ENCODE peak calls at places on chromosomes 16 and 17, in ten cellular contexts. One of them, this sample, is unnamed.

GRCh38 chr16:69709456-69710084 is 16.8 kb downstream of the NQO1 start:
- DNase-seq in cardiac muscle cell: peak; percentile 81
- DNase-seq in choroid plexus epithelial cell: peak; percentile 81
- DNase-seq in brain microvascular endothelial cell: peak; percentile 29
- DNase-seq in mucosa of descending colon: no peak
- DNase-seq in CD8-positive, alpha-beta T cell: no peak
- DNase-seq in Calu3: no peak
- DNase-seq in mesothelial cell of epicardium: no peak
- DNase-seq in heart right ventricle: no peak
- DNase-seq in stomach: no peak
- DNase-seq in this sample: no peak

GRCh38 chr16:57480127-57480753 is 6.1 kb downstream of the DOK4 start:
- DNase-seq in cardiac muscle cell: peak; percentile 88
- DNase-seq in choroid plexus epithelial cell: peak; percentile 72
- DNase-seq in brain microvascular endothelial cell: peak; percentile 49
- DNase-seq in mucosa of descending colon: peak; percentile 92
- DNase-seq in CD8-positive, alpha-beta T cell: no peak
- DNase-seq in Calu3: peak; percentile 88
- DNase-seq in mesothelial cell of epicardium: no peak
- DNase-seq in heart right ventricle: peak; percentile 69
- DNase-seq in stomach: peak; percentile 92
- DNase-seq in this sample: no peak

GRCh38 chr17:76075364-76076099 is 951 bp downstream of the GALR2 start:
- DNase-seq in cardiac muscle cell: no peak
- DNase-seq in choroid plexus epithelial cell: no peak
- DNase-seq in brain microvascular endothelial cell: no peak
- DNase-seq in mucosa of descending colon: no peak
- DNase-seq in CD8-positive, alpha-beta T cell: no peak
- DNase-seq in Calu3: peak; percentile 41
- DNase-seq in mesothelial cell of epicardium: no peak
- DNase-seq in heart right ventricle: no peak
- DNase-seq in stomach: no peak
- DNase-seq in this sample: no peak

GRCh38 chr17:66301864-66302741 is at the start of gene PRKCA:
- DNase-seq in cardiac muscle cell: peak; percentile 85
- DNase-seq in choroid plexus epithelial cell: peak; percentile 73
- DNase-seq in brain microvascular endothelial cell: peak; percentile 41
- DNase-seq in mucosa of descending colon: peak; percentile 89
- DNase-seq in CD8-positive, alpha-beta T cell: peak; percentile 66
- DNase-seq in Calu3: peak; percentile 85
- DNase-seq in mesothelial cell of epicardium: peak; percentile 76
- DNase-seq in heart right ventricle: peak; percentile 81
- DNase-seq in stomach: peak; percentile 81
- DNase-seq in this sample: peak; percentile 26

GRCh38 chr17:73291260-73291801 is 20.5 kb downstream of the CDC42EP4 start:
- DNase-seq in cardiac muscle cell: peak; percentile 86
- DNase-seq in choroid plexus epithelial cell: peak; percentile 77
- DNase-seq in brain microvascular endothelial cell: peak; percentile 64
- DNase-seq in mucosa of descending colon: peak; percentile 69
- DNase-seq in CD8-positive, alpha-beta T cell: no peak
- DNase-seq in Calu3: peak; percentile 86
- DNase-seq in mesothelial cell of epicardium: no peak
- DNase-seq in heart right ventricle: peak; percentile 57
- DNase-seq in stomach: peak; percentile 73
- DNase-seq in this sample: no peak

GRCh38 chr16:49274936-49275730 is 6.5 kb downstream of the CBLN1 start:
- DNase-seq in cardiac muscle cell: no peak
- DNase-seq in choroid plexus epithelial cell: no peak
- DNase-seq in brain microvascular endothelial cell: no peak
- DNase-seq in mucosa of descending colon: no peak
- DNase-seq in CD8-positive, alpha-beta T cell: no peak
- DNase-seq in Calu3: no peak
- DNase-seq in mesothelial cell of epicardium: no peak
- DNase-seq in heart right ventricle: no peak
- DNase-seq in stomach: no peak
- DNase-seq in this sample: no peak

GRCh38 chr16:82917886-82918595 is 291.3 kb downstream of the CDH13 start:
- DNase-seq in cardiac muscle cell: no peak
- DNase-seq in choroid plexus epithelial cell: no peak
- DNase-seq in brain microvascular endothelial cell: no peak
- DNase-seq in mucosa of descending colon: no peak
- DNase-seq in CD8-positive, alpha-beta T cell: no peak
- DNase-seq in Calu3: no peak
- DNase-seq in mesothelial cell of epicardium: no peak
- DNase-seq in heart right ventricle: no peak
- DNase-seq in stomach: no peak
- DNase-seq in this sample: no peak

GRCh38 chr16:698911-699671 is 6.5 kb downstream of the FBXL16 start:
- DNase-seq in cardiac muscle cell: no peak
- DNase-seq in choroid plexus epithelial cell: no peak
- DNase-seq in brain microvascular endothelial cell: no peak
- DNase-seq in mucosa of descending colon: no peak
- DNase-seq in CD8-positive, alpha-beta T cell: no peak
- DNase-seq in Calu3: no peak
- DNase-seq in mesothelial cell of epicardium: no peak
- DNase-seq in heart right ventricle: no peak
- DNase-seq in stomach: no peak
- DNase-seq in this sample: no peak

GRCh38 chr16:27920391-27920891 is 143.1 kb downstream of the GSG1L start:
- DNase-seq in cardiac muscle cell: peak; percentile 6
- DNase-seq in choroid plexus epithelial cell: peak; percentile 17
- DNase-seq in brain microvascular endothelial cell: no peak
- DNase-seq in mucosa of descending colon: no peak
- DNase-seq in CD8-positive, alpha-beta T cell: no peak
- DNase-seq in Calu3: peak; percentile 20
- DNase-seq in mesothelial cell of epicardium: no peak
- DNase-seq in heart right ventricle: no peak
- DNase-seq in stomach: no peak
- DNase-seq in this sample: no peak

GRCh38 chr17:78924481-78925151 is 571 bp downstream of the TIMP2 start:
- DNase-seq in cardiac muscle cell: peak; percentile 54
- DNase-seq in choroid plexus epithelial cell: no peak
- DNase-seq in brain microvascular endothelial cell: no peak
- DNase-seq in mucosa of descending colon: peak; percentile 54
- DNase-seq in CD8-positive, alpha-beta T cell: no peak
- DNase-seq in Calu3: no peak
- DNase-seq in mesothelial cell of epicardium: peak; percentile 56
- DNase-seq in heart right ventricle: peak; percentile 45
- DNase-seq in stomach: no peak
- DNase-seq in this sample: no peak

GRCh38 chr17:8776861-8777260 is 18.5 kb upstream of the SPDYE4 start:
- DNase-seq in cardiac muscle cell: no peak
- DNase-seq in choroid plexus epithelial cell: no peak
- DNase-seq in brain microvascular endothelial cell: no peak
- DNase-seq in mucosa of descending colon: no peak
- DNase-seq in CD8-positive, alpha-beta T cell: no peak
- DNase-seq in Calu3: no peak
- DNase-seq in mesothelial cell of epicardium: no peak
- DNase-seq in heart right ventricle: no peak
- DNase-seq in stomach: no peak
- DNase-seq in this sample: no peak

DNA sequence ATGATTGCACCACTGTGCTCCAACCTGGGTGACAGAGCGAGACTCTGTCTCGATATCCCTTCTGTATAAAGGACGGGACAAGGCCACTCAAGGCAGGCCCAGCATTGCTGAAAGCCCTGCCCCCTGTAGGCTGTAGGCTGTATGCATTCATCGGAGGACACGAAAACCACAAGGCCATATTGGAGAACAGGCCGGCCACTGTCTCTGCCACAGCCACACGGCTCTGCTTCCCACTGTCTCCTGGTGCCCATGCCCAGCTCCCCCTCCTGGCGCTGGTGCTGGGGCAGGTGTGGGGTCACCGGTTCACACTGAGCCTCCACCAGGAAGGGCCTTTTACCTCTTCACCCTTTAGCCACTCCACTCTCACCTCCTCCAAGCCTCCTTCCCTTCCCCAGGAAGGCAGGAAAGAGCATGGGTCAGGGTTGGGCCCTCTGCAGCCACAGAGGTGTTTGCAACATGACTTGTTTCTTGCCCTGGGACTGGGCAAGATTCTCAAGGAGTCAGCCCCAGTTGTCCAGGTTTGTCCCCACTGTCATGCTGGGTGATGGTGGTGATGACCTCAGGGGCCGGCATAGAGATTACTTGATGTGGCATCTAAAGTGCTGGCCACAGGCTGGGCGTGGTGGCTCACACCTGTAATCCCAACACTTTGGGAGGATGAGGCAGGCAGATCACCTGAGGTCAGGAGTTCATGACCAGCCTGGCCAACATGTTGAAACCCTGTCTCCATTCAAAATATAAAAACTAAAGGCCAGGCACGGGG is 5.3 kb upstream of the NTN3 start:
- DNase-seq in cardiac muscle cell: no peak
- DNase-seq in choroid plexus epithelial cell: no peak
- DNase-seq in brain microvascular endothelial cell: no peak
- DNase-seq in mucosa of descending colon: no peak
- DNase-seq in CD8-positive, alpha-beta T cell: no peak
- DNase-seq in Calu3: no peak
- DNase-seq in mesothelial cell of epicardium: no peak
- DNase-seq in heart right ventricle: no peak
- DNase-seq in stomach: no peak
- DNase-seq in this sample: no peak
- TF ChIP-seq CTCF in cardiac muscle cell: peak; percentile 28
- TF ChIP-seq CTCF in choroid plexus epithelial cell: peak; percentile 54
- TF ChIP-seq CTCF in brain microvascular endothelial cell: peak; percentile 60
- TF ChIP-seq CTCF in mucosa of descending colon: no peak
- TF ChIP-seq CTCF in CD8-positive, alpha-beta T cell: no peak
- TF ChIP-seq CTCF in Calu3: no peak
- TF ChIP-seq CTCF in mesothelial cell of epicardium: no peak
- TF ChIP-seq CTCF in heart right ventricle: no peak
- TF ChIP-seq CTCF in stomach: no peak
- TF ChIP-seq CTCF in this sample: no peak

GRCh38 chr17:6627019-6627418 is 13.5 kb downstream of the KIAA0753 start:
- DNase-seq in cardiac muscle cell: peak; percentile 26
- DNase-seq in choroid plexus epithelial cell: peak; percentile 51
- DNase-seq in brain microvascular endothelial cell: no peak
- DNase-seq in mucosa of descending colon: no peak
- DNase-seq in CD8-positive, alpha-beta T cell: no peak
- DNase-seq in Calu3: no peak
- DNase-seq in mesothelial cell of epicardium: no peak
- DNase-seq in heart right ventricle: no peak
- DNase-seq in stomach: no peak
- DNase-seq in this sample: no peak
- TF ChIP-seq CTCF in cardiac muscle cell: no peak
- TF ChIP-seq CTCF in choroid plexus epithelial cell: no peak
- TF ChIP-seq CTCF in brain microvascular endothelial cell: no peak
- TF ChIP-seq CTCF in mucosa of descending colon: no peak
- TF ChIP-seq CTCF in CD8-positive, alpha-beta T cell: no peak
- TF ChIP-seq CTCF in Calu3: no peak
- TF ChIP-seq CTCF in mesothelial cell of epicardium: no peak
- TF ChIP-seq CTCF in heart right ventricle: no peak
- TF ChIP-seq CTCF in stomach: no peak
- TF ChIP-seq CTCF in this sample: no peak

GRCh38 chr17:69357701-69358100 is 30.8 kb upstream of the ABCA5 start:
- DNase-seq in cardiac muscle cell: peak; percentile 11
- DNase-seq in choroid plexus epithelial cell: peak; percentile 32
- DNase-seq in brain microvascular endothelial cell: no peak
- DNase-seq in mucosa of descending colon: no peak
- DNase-seq in CD8-positive, alpha-beta T cell: no peak
- DNase-seq in Calu3: no peak
- DNase-seq in mesothelial cell of epicardium: no peak
- DNase-seq in heart right ventricle: no peak
- DNase-seq in stomach: no peak
- DNase-seq in this sample: no peak
- TF ChIP-seq CTCF in cardiac muscle cell: no peak
- TF ChIP-seq CTCF in choroid plexus epithelial cell: peak; percentile 19
- TF ChIP-seq CTCF in brain microvascular endothelial cell: no peak
- TF ChIP-seq CTCF in mucosa of descending colon: no peak
- TF ChIP-seq CTCF in CD8-positive, alpha-beta T cell: no peak
- TF ChIP-seq CTCF in Calu3: no peak
- TF ChIP-seq CTCF in mesothelial cell of epicardium: no peak
- TF ChIP-seq CTCF in heart right ventricle: no peak
- TF ChIP-seq CTCF in stomach: no peak
- TF ChIP-seq CTCF in this sample: no peak

GRCh38 chr17:3046753-3047152 is 16.7 kb downstream of the OR1D5 start:
- DNase-seq in cardiac muscle cell: no peak
- DNase-seq in choroid plexus epithelial cell: no peak
- DNase-seq in brain microvascular endothelial cell: no peak
- DNase-seq in mucosa of descending colon: no peak
- DNase-seq in CD8-positive, alpha-beta T cell: no peak
- DNase-seq in Calu3: no peak
- DNase-seq in mesothelial cell of epicardium: no peak
- DNase-seq in heart right ventricle: no peak
- DNase-seq in stomach: no peak
- DNase-seq in this sample: no peak

GRCh38 chr17:3038941-3039340 is 24.5 kb downstream of the OR1D5 start:
- DNase-seq in cardiac muscle cell: no peak
- DNase-seq in choroid plexus epithelial cell: no peak
- DNase-seq in brain microvascular endothelial cell: no peak
- DNase-seq in mucosa of descending colon: no peak
- DNase-seq in CD8-positive, alpha-beta T cell: no peak
- DNase-seq in Calu3: no peak
- DNase-seq in mesothelial cell of epicardium: no peak
- DNase-seq in heart right ventricle: no peak
- DNase-seq in stomach: no peak
- DNase-seq in this sample: no peak

GRCh38 chr17:3040882-3041281 is 22.5 kb downstream of the OR1D5 start:
- DNase-seq in cardiac muscle cell: no peak
- DNase-seq in choroid plexus epithelial cell: no peak
- DNase-seq in brain microvascular endothelial cell: no peak
- DNase-seq in mucosa of descending colon: no peak
- DNase-seq in CD8-positive, alpha-beta T cell: no peak
- DNase-seq in Calu3: no peak
- DNase-seq in mesothelial cell of epicardium: no peak
- DNase-seq in heart right ventricle: no peak
- DNase-seq in stomach: no peak
- DNase-seq in this sample: no peak

GRCh38 chr17:3039748-3040147 is 23.7 kb downstream of the OR1D5 start:
- DNase-seq in cardiac muscle cell: peak; percentile 83
- DNase-seq in choroid plexus epithelial cell: no peak
- DNase-seq in brain microvascular endothelial cell: no peak
- DNase-seq in mucosa of descending colon: no peak
- DNase-seq in CD8-positive, alpha-beta T cell: no peak
- DNase-seq in Calu3: no peak
- DNase-seq in mesothelial cell of epicardium: no peak
- DNase-seq in heart right ventricle: no peak
- DNase-seq in stomach: no peak
- DNase-seq in this sample: no peak

DNA sequence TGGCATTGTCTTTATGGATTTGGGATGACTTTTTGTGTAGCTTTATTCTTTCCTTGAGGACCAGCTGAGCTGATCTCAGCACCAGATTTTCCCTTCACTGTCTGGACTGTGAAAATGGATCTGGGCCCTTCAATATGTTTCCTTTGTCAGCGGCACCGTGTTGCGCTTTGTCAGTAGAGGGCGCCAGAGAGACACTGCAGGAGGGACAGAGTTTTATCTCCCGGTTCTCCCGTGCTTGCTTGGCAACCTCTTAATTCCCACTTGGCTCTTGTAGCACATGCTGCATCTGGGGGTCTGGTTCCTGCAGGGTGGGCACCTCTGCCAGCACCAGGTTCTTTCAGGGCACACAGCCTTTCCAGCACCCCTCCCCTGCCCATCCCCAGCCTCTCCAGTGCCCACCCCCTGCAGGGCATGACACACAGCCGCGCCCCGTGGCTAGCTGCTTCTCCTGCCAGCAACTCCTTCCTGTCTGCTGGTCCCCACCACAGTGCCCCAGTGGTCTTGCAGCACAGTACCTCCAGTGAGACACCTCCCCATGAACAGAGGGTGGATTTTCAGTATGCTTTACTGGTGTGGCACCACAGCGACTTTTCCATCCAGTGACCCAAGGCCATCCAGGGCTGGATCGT is 19.6 kb downstream of the OR1D5 start:
- DNase-seq in cardiac muscle cell: no peak
- DNase-seq in choroid plexus epithelial cell: no peak
- DNase-seq in brain microvascular endothelial cell: no peak
- DNase-seq in mucosa of descending colon: peak; percentile 25
- DNase-seq in CD8-positive, alpha-beta T cell: no peak
- DNase-seq in Calu3: peak; percentile 26
- DNase-seq in mesothelial cell of epicardium: no peak
- DNase-seq in heart right ventricle: no peak
- DNase-seq in stomach: no peak
- DNase-seq in this sample: no peak
- TF ChIP-seq CTCF in cardiac muscle cell: no peak
- TF ChIP-seq CTCF in choroid plexus epithelial cell: peak; percentile 32
- TF ChIP-seq CTCF in brain microvascular endothelial cell: peak; percentile 54
- TF ChIP-seq CTCF in mucosa of descending colon: no peak
- TF ChIP-seq CTCF in CD8-positive, alpha-beta T cell: no peak
- TF ChIP-seq CTCF in Calu3: peak; percentile 16
- TF ChIP-seq CTCF in mesothelial cell of epicardium: peak; percentile 23
- TF ChIP-seq CTCF in heart right ventricle: peak; percentile 15
- TF ChIP-seq CTCF in stomach: no peak
- TF ChIP-seq CTCF in this sample: no peak